ENCODE peak calls at places on chromosomes 5 and 9, in ten cellular contexts. T is cardiac fibroblast, C is neuronal stem cell, V is endothelial cell of umbilical vein, O is lower lobe of right lung, E is left ventricle myocardium inferior, J is fibroblast of the aortic adventitia, X is AG04449, Z is A549, F is upper lobe of right lung. D is an unnamed sample.
A peak's percentile ranks its signal among the peaks of the same experiment; 100 is the strongest.

GRCh38 chr5:170266570-170267379 is 30.8 kb downstream of the LCP2 start:
- DNase-seq in T (no peak), C (no peak), V (no peak), O (no peak), E (no peak), J (no peak), X (no peak), Z (no peak), F (no peak), D (no peak)

GRCh38 chr5:136032564-136032963 is 3.8 kb downstream of the TGFBI start:
- DNase-seq in T (peak; percentile 96), C (no peak), V (no peak), O (no peak), E (no peak), J (peak; percentile 76), X (no peak), Z (no peak), F (peak; percentile 4), D (peak; percentile 79)

GRCh38 chr9:89872913-89873707 is 268.3 kb downstream of the GADD45G start:
- DNase-seq in T (no peak), C (no peak), V (no peak), O (peak; percentile 38), E (no peak), J (no peak), X (no peak), Z (no peak), F (peak; percentile 50), D (no peak)

GRCh38 chr9:89808076-89808701 is 203.4 kb downstream of the GADD45G start:
- DNase-seq in T (no peak), C (no peak), V (peak; percentile 49), O (peak; percentile 31), E (no peak), J (no peak), X (no peak), Z (no peak), F (no peak), D (no peak)

GRCh38 chr5:362978-363765 is 41.7 kb downstream of the AHRR start:
- DNase-seq in T (no peak), C (no peak), V (no peak), O (no peak), E (no peak), J (no peak), X (no peak), Z (no peak), F (no peak), D (no peak)

GRCh38 chr9:70902171-70902570 is 219.2 kb downstream of the TRPM3 start:
- DNase-seq in T (peak; percentile 68), C (no peak), V (peak; percentile 55), O (no peak), E (no peak), J (peak; percentile 52), X (no peak), Z (no peak), F (no peak), D (no peak)

GRCh38 chr5:39158127-39158593 is 61.2 kb downstream of the FYB1 start:
- DNase-seq in T (peak; percentile 76), C (no peak), V (peak; percentile 32), O (peak; percentile 52), E (peak; percentile 23), J (peak; percentile 60), X (no peak), Z (no peak), F (peak; percentile 61), D (no peak)

GRCh38 chr5:157651623-157652376 is 438 bp downstream of the SOX30 start:
- DNase-seq in T (peak; percentile 38), C (peak; percentile 17), V (peak; percentile 46), O (peak; percentile 84), E (peak; percentile 64), J (no peak), X (no peak), Z (no peak), F (peak; percentile 90), D (peak; percentile 45)

GRCh38 chr5:3741372-3741770 is 145.7 kb downstream of the IRX1 start:
- DNase-seq in T (no peak), C (no peak), V (no peak), O (no peak), E (no peak), J (no peak), X (no peak), Z (peak; percentile 5), F (no peak), D (peak; percentile 25)

GRCh38 chr5:111927191-111927590 is 170.2 kb upstream of the NREP start:
- DNase-seq in T (peak; percentile 46), C (no peak), V (no peak), O (no peak), E (no peak), J (no peak), X (no peak), Z (no peak), F (no peak), D (no peak)

GRCh38 chr5:133962131-133962530 is 6.3 kb downstream of the C5orf15 start:
- DNase-seq in T (no peak), C (no peak), V (no peak), O (no peak), E (no peak), J (no peak), X (no peak), Z (no peak), F (no peak), D (peak; percentile 38)

GRCh38 chr5:30156156-30156555 is 1037.3 kb upstream of the CDH6 start:
- DNase-seq in T (no peak), C (no peak), V (no peak), O (no peak), E (no peak), J (no peak), X (no peak), Z (no peak), F (no peak), D (no peak)

GRCh38 chr9:27433599-27434325 is 90.3 kb upstream of the IFNK start:
- DNase-seq in T (no peak), C (no peak), V (no peak), O (no peak), E (no peak), J (no peak), X (no peak), Z (no peak), F (no peak), D (no peak)

GRCh38 chr9:110807956-110808598 is 139.5 kb downstream of the MUSK start:
- DNase-seq in T (no peak), C (no peak), V (no peak), O (no peak), E (no peak), J (no peak), X (no peak), Z (no peak), F (no peak), D (no peak)
- H3K4me3 ChIP-seq in T (no peak overlapping the region), C (no peak overlapping the region), V (no peak overlapping the region), O (no peak overlapping the region), E (no peak overlapping the region), J (no peak overlapping the region), X (no peak overlapping the region), Z (no peak overlapping the region), F (no peak overlapping the region), D (no peak overlapping the region)

GRCh38 chr9:128575469-128575868 is 23.1 kb downstream of the SPTAN1 start:
- DNase-seq in T (peak; percentile 57), C (no peak), V (peak; percentile 39), O (no peak), E (no peak), J (peak; percentile 85), X (no peak), Z (no peak), F (no peak), D (peak; percentile 52)
- H3K4me3 ChIP-seq in T (no peak overlapping the region), C (no peak overlapping the region), V (no peak overlapping the region), O (no peak overlapping the region), E (peak overlapping the region; percentile 10), J (no peak overlapping the region), X (no peak overlapping the region), Z (no peak overlapping the region), F (no peak overlapping the region), D (no peak overlapping the region)

GRCh38 chr9:2281803-2282185 is 266.6 kb downstream of the SMARCA2 start:
- DNase-seq in T (no peak), C (no peak), V (no peak), O (no peak), E (no peak), J (peak; percentile 72), X (no peak), Z (no peak), F (no peak), D (peak; percentile 76)

GRCh38 chr9:2274762-2275161 is 259.6 kb downstream of the SMARCA2 start:
- DNase-seq in T (no peak), C (no peak), V (no peak), O (no peak), E (no peak), J (no peak), X (no peak), Z (no peak), F (no peak), D (no peak)

GRCh38 chr9:2281031-2281802 is 266.1 kb downstream of the SMARCA2 start:
- DNase-seq in T (peak; percentile 28), C (peak; percentile 14), V (no peak), O (no peak), E (no peak), J (peak; percentile 61), X (no peak), Z (no peak), F (no peak), D (no peak)

GRCh38 chr9:2271426-2271825 is 256.3 kb downstream of the SMARCA2 start:
- DNase-seq in T (peak; percentile 65), C (no peak), V (peak; percentile 66), O (no peak), E (peak; percentile 25), J (no peak), X (no peak), Z (no peak), F (no peak), D (peak; percentile 28)

DNA sequence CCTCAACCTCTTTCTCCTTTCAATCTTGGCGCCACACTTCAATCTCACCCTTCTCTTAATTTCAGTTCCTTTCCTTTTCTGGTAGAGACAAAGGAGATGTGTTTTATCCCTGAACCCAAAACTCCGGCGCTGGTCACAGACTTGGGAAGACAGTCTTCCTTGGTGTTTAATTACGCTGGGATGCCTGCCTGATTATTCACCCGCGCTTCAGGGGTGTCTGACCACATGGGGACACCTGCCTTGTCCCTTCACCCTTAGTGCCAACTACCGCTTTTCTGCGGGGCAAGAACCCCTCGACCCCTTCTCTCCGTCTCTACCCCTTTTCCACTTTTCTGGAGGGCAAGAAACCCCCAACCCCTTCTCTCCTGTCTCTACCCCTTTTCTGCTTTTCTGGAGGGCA is 261.1 kb downstream of the SMARCA2 start:
- DNase-seq in T (no peak), C (no peak), V (no peak), O (no peak), E (no peak), J (no peak), X (no peak), Z (no peak), F (no peak), D (no peak)
- H3K4me3 ChIP-seq in T (no peak overlapping the region), C (no peak overlapping the region), V (no peak overlapping the region), O (no peak overlapping the region), E (no peak overlapping the region), J (no peak overlapping the region), X (no peak overlapping the region), Z (no peak overlapping the region), F (no peak overlapping the region), D (no peak overlapping the region)

DNA sequence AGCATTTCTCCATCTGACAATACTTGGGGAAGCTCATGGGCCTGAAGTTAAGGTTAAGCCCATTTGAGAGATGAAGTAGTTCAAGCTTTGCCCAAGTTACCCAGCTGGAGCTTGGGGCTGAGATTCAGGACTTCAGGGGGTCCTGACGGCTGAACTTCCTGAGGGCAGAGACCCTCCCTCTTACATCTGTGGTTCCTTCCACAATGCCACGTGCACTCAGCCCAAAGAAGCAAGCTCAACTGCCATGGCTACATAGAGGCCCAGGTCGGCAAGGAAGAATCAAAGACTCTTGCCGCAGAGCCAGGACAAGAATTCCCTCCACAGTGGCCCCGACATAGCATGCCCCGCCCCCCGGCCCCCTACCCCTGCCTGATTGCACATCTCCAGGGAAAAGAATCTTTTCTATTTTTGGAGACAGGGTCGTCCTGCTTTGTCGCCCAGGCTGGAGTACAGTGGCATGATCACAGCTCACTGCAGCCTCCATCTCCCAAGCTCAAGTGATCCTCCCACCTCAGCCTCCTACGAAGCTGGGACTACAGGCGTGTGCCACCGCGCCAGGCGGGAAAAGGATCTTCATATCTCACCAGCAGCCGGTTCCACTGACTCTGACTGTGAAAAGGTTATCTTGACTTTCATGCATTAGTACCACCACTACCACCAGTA is 9.2 kb downstream of the PHF19 start:
- DNase-seq in T (no peak), C (no peak), V (no peak), O (no peak), E (no peak), J (no peak), X (no peak), Z (no peak), F (no peak), D (no peak)
- H3K4me3 ChIP-seq in T (no peak overlapping the region), C (no peak overlapping the region), V (no peak overlapping the region), O (peak overlapping the region; percentile 68), E (peak overlapping the region; percentile 71), J (no peak overlapping the region), X (no peak overlapping the region), Z (peak overlapping the region; percentile 39), F (peak overlapping the region; percentile 69), D (no peak overlapping the region)